ENCODE peak calls at places on chromosomes 16 and 17, in ten cellular contexts. Y is substantia nigra; W is CD8-positive, alpha-beta memory T cell; H is activated T-helper 1 cell treated with anti-CD3 and anti-CD28 coated beads, Interleukin-2, amount 50 U/mL, for 16 hours; Q is A172; P is NCI-H524; D is cortex of kidney; I is NCI-H1092; S is fibroblast of mammary gland; C is CD4-positive, CD25-positive, alpha-beta regulatory T cell. Z is an unnamed sample.

GRCh38 chr16:56931769-56932587 is at the start of gene HERPUD1:
- DNase-seq in S (peak; percentile 96), Q (peak; percentile 95), P (peak; percentile 99), Y (peak; percentile 99), W (peak; percentile 99), I (peak; percentile 97), D (peak; percentile 57), H (peak; percentile 99), C (peak; percentile 99), Z (peak; percentile 98)

GRCh38 chr17:55818451-55819375 is 67.9 kb downstream of the PCTP start:
- DNase-seq in H (no peak), C (no peak), P (no peak), W (no peak), I (no peak), Q (no peak), Y (no peak), S (no peak), D (no peak), Z (no peak)

GRCh38 chr16:72561-73537 is at the start of gene RHBDF1:
- DNase-seq in D (no peak), I (no peak), S (peak; percentile 39), Y (no peak), C (no peak), W (no peak), P (no peak), H (no peak), Q (peak; percentile 55), Z (no peak)

GRCh38 chr17:29625037-29625750 is 2.5 kb upstream of the CORO6 start:
- DNase-seq in C (no peak), W (no peak), H (no peak), Y (peak; percentile 54), I (no peak), D (no peak), Q (peak; percentile 85), P (peak; percentile 39), S (peak; percentile 77), Z (peak; percentile 48)

GRCh38 chr17:1703063-1703462 is 7.1 kb downstream of the TLCD2 start:
- DNase-seq in Y (no peak), D (no peak), C (no peak), S (no peak), P (no peak), W (no peak), Q (no peak), I (no peak), H (no peak), Z (peak; percentile 47)

GRCh38 chr16:1687427-1688316 is 9.6 kb downstream of the JPT2 start:
- DNase-seq in Y (no peak), C (no peak), Q (no peak), D (no peak), W (no peak), P (no peak), I (no peak), S (no peak), H (no peak), Z (no peak)

GRCh38 chr16:10923650-10924214 is 18.5 kb downstream of the DEXI start:
- DNase-seq in P (no peak), D (no peak), Y (peak; percentile 74), H (no peak), Q (no peak), W (no peak), C (no peak), S (no peak), I (no peak), Z (no peak)

GRCh38 chr17:69367298-69367697 is 40.4 kb upstream of the ABCA5 start:
- DNase-seq in D (no peak), W (no peak), H (no peak), I (no peak), S (no peak), Q (no peak), Y (no peak), C (peak; percentile 26), P (no peak), Z (no peak)

GRCh38 chr16:27222499-27223225 is 19.3 kb downstream of the KDM8 start:
- DNase-seq in Y (no peak), H (no peak), W (no peak), C (no peak), S (peak; percentile 63), D (no peak), I (peak; percentile 49), Q (peak; percentile 88), P (peak; percentile 91), Z (peak; percentile 49)

GRCh38 chr17:28747046-28747691 is 3.4 kb downstream of the TRAF4 start:
- DNase-seq in Q (no peak), W (no peak), P (peak; percentile 60), H (no peak), S (no peak), C (no peak), D (no peak), Y (peak; percentile 75), I (peak; percentile 39), Z (no peak)

GRCh38 chr17:59346876-59347407 is 15.5 kb downstream of the YPEL2 start:
- DNase-seq in D (no peak), W (no peak), Q (no peak), Y (no peak), S (no peak), C (no peak), P (no peak), I (no peak), H (no peak), Z (no peak)

GRCh38 chr17:4448197-4448980 is 14.6 kb downstream of the SPNS3 start:
- DNase-seq in W (no peak), P (no peak), H (no peak), C (no peak), S (peak; percentile 4), Q (peak; percentile 37), I (no peak), D (no peak), Y (no peak), Z (no peak)

GRCh38 chr17:40556884-40557414 is 8.3 kb downstream of the CCR7 start:
- DNase-seq in Q (no peak), H (no peak), Y (no peak), C (no peak), P (no peak), S (peak; percentile 40), I (no peak), D (no peak), W (no peak), Z (no peak)

GRCh38 chr17:67637901-67638641 is 79.7 kb upstream of the NOL11 start:
- DNase-seq in P (no peak), H (no peak), Y (no peak), Q (no peak), W (no peak), I (no peak), S (no peak), C (no peak), D (no peak), Z (no peak)

GRCh38 chr16:47604306-47604705 is 143.2 kb downstream of the PHKB start:
- DNase-seq in C (no peak), P (no peak), Q (no peak), Y (no peak), H (no peak), W (no peak), I (no peak), S (peak; percentile 5), D (no peak), Z (no peak)

GRCh38 chr17:82880620-82881019 is 40.8 kb upstream of the ZNF750 start:
- DNase-seq in S (no peak), Y (no peak), P (no peak), H (no peak), D (no peak), Q (no peak), W (peak; percentile 46), C (no peak), I (no peak), Z (no peak)

GRCh38 chr17:78890111-78890897 is 12.7 kb downstream of the CEP295NL start:
- DNase-seq in S (no peak), I (no peak), W (peak; percentile 64), C (peak; percentile 85), P (no peak), Y (peak; percentile 55), Q (no peak), D (no peak), H (peak; percentile 24), Z (no peak)

GRCh38 chr16:90002759-90003158 is 16.5 kb downstream of the DBNDD1 start:
- DNase-seq in S (no peak), Y (no peak), P (no peak), Q (no peak), C (no peak), D (no peak), H (no peak), I (no peak), W (no peak), Z (no peak)

GRCh38 chr16:64035337-64035736 is 1086.5 kb downstream of the CDH11 start:
- DNase-seq in H (no peak), P (no peak), W (no peak), Q (no peak), S (no peak), Y (no peak), C (no peak), I (no peak), D (no peak), Z (no peak)

GRCh38 chr16:3046506-3047386 is at the start of gene MMP25:
- DNase-seq in W (no peak), P (no peak), H (no peak), Y (no peak), C (no peak), I (no peak), S (no peak), Q (no peak), D (no peak), Z (no peak)

GRCh38 chr17:60646701-60647100 is 30.9 kb upstream of the BCAS3 start:
- DNase-seq in I (no peak), H (no peak), Y (no peak), D (no peak), P (no peak), W (no peak), C (no peak), S (no peak), Q (no peak), Z (no peak)

GRCh38 chr17:61635913-61636432 is 45.0 kb upstream of the NACA2 start:
- DNase-seq in Y (no peak), W (peak; percentile 63), Q (peak; percentile 59), H (peak; percentile 11), I (peak; percentile 18), S (peak; percentile 69), C (peak; percentile 71), P (peak; percentile 60), D (no peak), Z (peak; percentile 66)

GRCh38 chr16:86297391-86297790 is 212.9 kb upstream of the FOXF1 start:
- DNase-seq in D (no peak), H (no peak), W (no peak), Y (no peak), I (no peak), Q (peak; percentile 48), S (peak; percentile 36), C (no peak), P (no peak), Z (no peak)

GRCh38 chr17:6323626-6324356 is 111.1 kb downstream of the AIPL1 start:
- DNase-seq in C (no peak), Y (no peak), H (no peak), Q (peak; percentile 33), P (peak; percentile 57), W (no peak), D (no peak), I (no peak), S (no peak), Z (peak; percentile 12)

GRCh38 chr17:37848690-37849616 is 75.3 kb upstream of the TBC1D3K start:
- DNase-seq in S (peak; percentile 77), D (no peak), C (peak; percentile 68), H (no peak), Y (no peak), P (peak; percentile 16), I (no peak), W (no peak), Q (peak; percentile 99), Z (peak; percentile 95)

GRCh38 chr17:62705116-62705515 is 77.6 kb downstream of the MRC2 start:
- DNase-seq in Q (no peak), S (no peak), P (no peak), D (no peak), C (no peak), W (peak; percentile 43), H (no peak), I (no peak), Y (no peak), Z (no peak)

GRCh38 chr16:30380801-30381208 is 1.6 kb downstream of the SEPTIN1 start:
- DNase-seq in P (no peak), C (peak; percentile 37), S (no peak), Q (no peak), D (no peak), W (no peak), Y (no peak), H (no peak), I (no peak), Z (no peak)

GRCh38 chr17:52823155-52823554 is 664.6 kb upstream of the CA10 start:
- DNase-seq in Y (no peak), I (no peak), W (no peak), H (no peak), C (no peak), P (no peak), D (no peak), S (no peak), Q (no peak), Z (no peak)

Z was measured in H4.